ENCODE peak calls at places on chromosomes 7 and 10, in eight cellular contexts. R is COR-L47; Q is GM12865; K is cardiac fibroblast; V is M059J; G is lung microvascular endothelial cell; I is left ventricle myocardium inferior; W is stimulated activated CD4-positive, alpha-beta T cell treated with anti-CD3 and anti-CD28 coated beads, Interleukin-4, amount 100 ng/mL, for 24 hours. N is an unnamed sample.

GRCh38 chr10:132945894-132946255 is 3.5 kb upstream of the CFAP46 start:
- DNase-seq in Q (no peak), V (no peak), G (no peak), I (no peak), R (no peak), W (no peak), K (no peak), N (no peak)

GRCh38 chr7:128829391-128830166 is 627 bp upstream of the FLNC start:
- DNase-seq in R (no peak), V (peak; percentile 90), Q (no peak), I (no peak), G (peak; percentile 56), W (no peak), K (peak; percentile 39), N (no peak)

GRCh38 chr7:93910076-93910994 is 4.0 kb downstream of the GNGT1 start:
- DNase-seq in V (peak; percentile 77), G (peak; percentile 90), Q (no peak), W (no peak), K (peak; percentile 83), I (no peak), R (no peak), N (no peak)

GRCh38 chr7:6209340-6209739 is 63.1 kb downstream of the CYTH3 start:
- DNase-seq in K (no peak), G (no peak), Q (no peak), V (no peak), R (no peak), I (no peak), W (no peak), N (no peak)

GRCh38 chr10:93180402-93181040 is 106.8 kb downstream of the CYP26A1 start:
- DNase-seq in V (peak; percentile 84), G (peak; percentile 42), Q (no peak), I (peak; percentile 23), K (no peak), R (no peak), W (no peak), N (no peak)

GRCh38 chr7:28301148-28301641 is 111.1 kb upstream of the CREB5 start:
- DNase-seq in V (no peak), R (no peak), G (no peak), Q (no peak), I (no peak), K (peak; percentile 80), W (no peak), N (no peak)

GRCh38 chr10:85646312-85646711 is 720.3 kb downstream of the GRID1 start:
- DNase-seq in W (no peak), Q (no peak), G (peak; percentile 68), K (no peak), R (no peak), I (no peak), V (peak; percentile 82), N (no peak)

GRCh38 chr7:41711283-41712064 is 8.6 kb upstream of the INHBA start:
- DNase-seq in V (peak; percentile 36), Q (no peak), W (no peak), R (no peak), G (no peak), I (no peak), K (no peak), N (no peak)

GRCh38 chr7:71661671-71662224 is 529.8 kb downstream of the GALNT17 start:
- DNase-seq in G (no peak), W (no peak), V (no peak), K (no peak), Q (no peak), I (peak; percentile 70), R (no peak), N (no peak)

GRCh38 chr10:118042827-118043242 is 3.9 kb downstream of the RAB11FIP2 start:
- DNase-seq in I (no peak), K (no peak), G (no peak), W (no peak), R (no peak), Q (no peak), V (no peak), N (no peak)

GRCh38 chr7:17932770-17933169 is 7.5 kb downstream of the SNX13 start:
- DNase-seq in V (no peak), W (no peak), R (no peak), K (no peak), I (no peak), G (no peak), Q (no peak), N (no peak)

GRCh38 chr10:118722694-118723093 is 32.1 kb downstream of the CACUL1 start:
- DNase-seq in Q (no peak), G (peak; percentile 8), W (no peak), R (no peak), V (no peak), K (no peak), I (no peak), N (no peak)

GRCh38 chr7:115449689-115450088 is 527.8 kb downstream of the MDFIC start:
- DNase-seq in G (no peak), Q (no peak), R (no peak), K (no peak), I (no peak), W (no peak), V (no peak), N (no peak)

GRCh38 chr7:66267249-66267648 is 62.1 kb downstream of the TPST1 start:
- DNase-seq in V (peak; percentile 85), Q (no peak), W (no peak), R (no peak), I (no peak), K (peak; percentile 95), G (no peak), N (no peak)

GRCh38 chr10:67837519-67838314 is at the start of gene DNAJC12:
- DNase-seq in V (peak; percentile 63), K (peak; percentile 86), R (peak; percentile 18), Q (peak; percentile 24), W (no peak), I (no peak), G (peak; percentile 10), N (peak; percentile 19)

GRCh38 chr10:99497343-99498025 is 35.3 kb upstream of the NKX2-3 start:
- DNase-seq in G (peak; percentile 94), R (no peak), V (peak; percentile 26), W (no peak), I (no peak), Q (no peak), K (no peak), N (no peak)

GRCh38 chr10:17742918-17743317 is 9.1 kb upstream of the TMEM236 start:
- DNase-seq in K (peak; percentile 76), Q (peak; percentile 66), V (peak; percentile 32), I (peak; percentile 45), W (peak; percentile 75), R (no peak), G (peak; percentile 62), N (peak; percentile 50)

GRCh38 chr10:97926055-97926454 is 76.4 kb downstream of the GOLGA7B start:
- DNase-seq in Q (no peak), W (no peak), G (no peak), R (no peak), K (no peak), V (no peak), I (no peak), N (no peak)

GRCh38 chr10:111944331-111944730 is 239.2 kb downstream of the GPAM start:
- DNase-seq in W (no peak), V (no peak), Q (no peak), I (no peak), K (no peak), G (no peak), R (no peak), N (no peak)

GRCh38 chr10:103839867-103840746 is 15.3 kb downstream of the SH3PXD2A start:
- DNase-seq in W (no peak), K (no peak), G (peak; percentile 42), Q (no peak), I (peak; percentile 79), R (no peak), V (no peak), N (no peak)

GRCh38 chr7:17769918-17770317 is 170.4 kb downstream of the SNX13 start:
- DNase-seq in R (peak; percentile 61), V (peak; percentile 74), Q (peak; percentile 81), I (peak; percentile 28), G (peak; percentile 73), W (peak; percentile 54), K (peak; percentile 85), N (peak; percentile 39)

GRCh38 chr10:71232089-71232998 is 20.0 kb downstream of the UNC5B start:
- DNase-seq in K (no peak), G (peak; percentile 30), R (no peak), W (no peak), I (peak; percentile 84), V (no peak), Q (no peak), N (no peak)

GRCh38 chr10:78599122-78599853 is 469.5 kb upstream of the ZMIZ1 start:
- DNase-seq in K (no peak), W (no peak), G (no peak), I (no peak), V (no peak), R (no peak), Q (no peak), N (no peak)